ENCODE peak calls at places on chromosome 18, in ten cellular contexts. V is K562, G is esophagus muscularis mucosa, R is HCT116, X is spleen, M is SK-N-SH, A is stomach, C is sigmoid colon, E is GM23338, Z is prostate gland. W is an unnamed sample.

GRCh38 chr18:37709740-37710139 is 144.1 kb upstream of the CELF4 start:
- DNase-seq in V (no peak), G (no peak), R (no peak), X (no peak), M (no peak), A (no peak), C (no peak), E (no peak), Z (no peak), W (no peak)

GRCh38 chr18:12767580-12768155 is 64.8 kb downstream of the PSMG2 start:
- DNase-seq in V (no peak), G (no peak), R (no peak), X (no peak), M (no peak), A (no peak), C (no peak), E (no peak), Z (no peak), W (no peak)

GRCh38 chr18:2997429-2997828 is 15.5 kb downstream of the LPIN2 start:
- DNase-seq in V (no peak), G (no peak), R (no peak), X (no peak), M (no peak), A (no peak), C (no peak), E (no peak), Z (no peak), W (no peak)

GRCh38 chr18:32237024-32237423 is 47.2 kb downstream of the MEP1B start:
- DNase-seq in V (no peak), G (no peak), R (no peak), X (no peak), M (no peak), A (no peak), C (no peak), E (no peak), Z (no peak), W (no peak)

GRCh38 chr18:66724664-66725356 is 120.9 kb upstream of the CDH19 start:
- DNase-seq in V (no peak), G (no peak), R (no peak), X (no peak), M (no peak), A (peak), C (no peak), E (no peak), Z (peak), W (no peak)

GRCh38 chr18:49926076-49926745 is 112.9 kb upstream of the ACAA2 start:
- DNase-seq in V (no peak), G (no peak), R (no peak), X (no peak), M (no peak), A (no peak), C (no peak), E (no peak), Z (no peak), W (no peak)

GRCh38 chr18:64142904-64143303 is 6.0 kb downstream of the LINC00305 start:
- DNase-seq in V (no peak), G (no peak), R (no peak), X (no peak), M (no peak), A (no peak), C (no peak), E (no peak), Z (no peak), W (no peak)

GRCh38 chr18:57660961-57661360 is 39.3 kb upstream of the NARS1 start:
- DNase-seq in V (peak), G (no peak), R (no peak), X (no peak), M (no peak), A (no peak), C (no peak), E (no peak), Z (no peak), W (no peak)

GRCh38 chr18:48917579-48918101 is 33.1 kb downstream of the SMAD7 start:
- DNase-seq in V (no peak), G (no peak), R (no peak), X (no peak), M (no peak), A (no peak), C (peak), E (no peak), Z (no peak), W (no peak)

GRCh38 chr18:76252880-76253279 is 242.2 kb downstream of the ZNF516 start:
- DNase-seq in V (no peak), G (no peak), R (peak), X (no peak), M (no peak), A (no peak), C (no peak), E (peak), Z (no peak), W (no peak)

GRCh38 chr18:58842978-58843661 is 21.6 kb upstream of the ZNF532 start:
- DNase-seq in V (no peak), G (no peak), R (no peak), X (no peak), M (no peak), A (no peak), C (no peak), E (no peak), Z (no peak), W (no peak)

GRCh38 chr18:25284861-25285574 is 66.9 kb downstream of the ZNF521 start:
- DNase-seq in V (no peak), G (no peak), R (no peak), X (no peak), M (no peak), A (no peak), C (no peak), E (peak), Z (no peak), W (no peak)

GRCh38 chr18:65606551-65607130 is 144.2 kb upstream of the CDH7 start:
- DNase-seq in V (no peak), G (no peak), R (no peak), X (no peak), M (no peak), A (no peak), C (no peak), E (no peak), Z (no peak), W (no peak)

DNA sequence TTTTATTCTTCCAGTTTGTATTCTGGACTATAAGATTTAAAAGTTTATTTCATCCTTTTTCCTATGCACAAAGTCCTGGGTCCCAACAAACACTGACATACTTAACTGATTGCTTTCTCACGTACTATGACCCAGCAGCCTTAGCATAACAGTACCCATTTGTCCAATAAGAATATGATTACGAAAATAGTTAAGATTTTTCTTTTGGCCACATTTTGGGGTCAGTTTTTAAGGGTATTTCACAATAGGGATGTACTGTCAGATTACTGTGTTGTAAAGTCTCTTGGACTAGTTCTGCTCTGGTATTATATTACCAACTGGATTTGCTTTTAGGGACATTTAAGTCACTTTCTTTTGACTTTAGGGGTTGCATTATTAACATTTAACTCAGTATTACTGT is 46.1 kb downstream of the TTC39C start:
- DNase-seq in V (no peak), G (no peak), R (no peak), X (no peak), M (no peak), A (no peak), C (no peak), E (no peak), Z (no peak), W (no peak)
- TF ChIP-seq POLR2AphosphoS5 in V (no peak), G (no peak), R (no peak), X (no peak), M (no peak), A (no peak), C (no peak), E (no peak), Z (no peak), W (no peak)

DNA sequence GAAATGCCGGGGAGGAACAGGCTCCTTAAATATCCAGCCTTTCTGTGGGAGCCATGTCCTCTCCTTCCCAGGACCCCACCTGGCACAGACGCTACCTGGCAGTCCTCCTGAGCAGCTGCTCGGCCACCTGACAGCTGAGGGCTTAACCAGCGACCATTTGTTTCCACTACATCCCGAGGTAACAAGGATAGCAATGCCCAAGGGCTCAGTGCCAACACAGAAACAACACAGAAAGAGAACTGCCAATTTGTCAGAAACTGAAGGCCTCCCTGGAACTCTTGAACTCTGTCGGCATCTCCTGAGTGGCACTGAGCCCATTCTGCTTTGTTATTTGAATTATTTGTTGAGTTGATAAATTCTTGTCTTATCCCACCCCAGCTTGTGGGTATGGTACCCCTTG is 122.2 kb upstream of the ARHGAP28 start:
- DNase-seq in V (no peak), G (no peak), R (no peak), X (no peak), M (no peak), A (no peak), C (no peak), E (no peak), Z (peak), W (no peak)
- H3K27ac ChIP-seq in V (no peak), G (no peak), R (no peak), X (no peak), M (no peak), A (no peak), C (no peak), E (no peak), Z (peak), W (no peak)

DNA sequence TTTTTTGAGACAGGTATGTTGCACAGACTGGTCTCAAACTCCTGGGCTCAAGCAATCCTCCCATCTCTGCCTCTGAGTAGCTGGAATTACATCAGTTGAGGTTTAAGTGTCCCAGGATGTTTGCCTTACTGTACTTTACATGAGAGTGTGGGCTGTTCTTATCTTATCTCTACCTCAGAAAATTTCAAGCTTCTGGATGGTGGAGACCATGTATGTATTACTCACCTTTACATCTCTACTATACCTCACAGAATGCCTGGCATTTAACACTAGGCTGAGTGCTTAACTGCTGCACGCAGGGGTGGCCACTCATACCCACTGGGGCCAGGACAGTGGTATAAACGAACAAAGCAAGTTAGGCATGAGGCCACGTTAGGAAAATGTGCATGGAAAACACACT is 272.0 kb upstream of the RAB12 start:
- DNase-seq in V (no peak), G (no peak), R (no peak), X (no peak), M (no peak), A (no peak), C (no peak), E (no peak), Z (no peak), W (no peak)
- TF ChIP-seq CTCF in V (no peak), G (no peak), R (no peak), X (no peak), M (no peak), A (no peak), C (no peak), E (no peak), Z (no peak), W (no peak)

DNA sequence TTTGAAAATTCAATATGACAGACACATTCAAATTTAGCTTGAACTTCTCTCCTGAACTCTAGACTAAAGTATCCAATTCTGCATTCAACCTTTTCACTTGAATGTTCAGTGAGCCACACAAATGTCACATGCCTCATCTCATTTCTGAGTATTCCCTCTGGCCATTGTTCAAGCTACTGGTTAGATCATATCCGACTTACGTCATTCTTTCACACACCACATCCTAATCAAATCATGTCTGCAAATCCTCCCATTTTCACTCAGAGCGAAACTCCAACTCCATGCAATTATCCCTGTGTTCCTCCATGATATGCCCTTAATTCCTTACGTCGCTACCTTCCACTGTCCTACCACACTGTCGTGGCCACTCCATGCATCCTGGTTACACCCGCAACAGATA is 425.1 kb downstream of the CBLN2 start:
- DNase-seq in V (no peak), G (no peak), R (no peak), X (no peak), M (no peak), A (no peak), C (no peak), E (no peak), Z (no peak), W (no peak)
- TF ChIP-seq POLR2AphosphoS5 in V (no peak), G (no peak), R (no peak), X (no peak), M (no peak), A (no peak), C (no peak), E (no peak), Z (no peak), W (no peak)

GRCh38 chr18:78538669-78539440 is 440.8 kb upstream of the SALL3 start:
- DNase-seq in V (no peak), G (no peak), R (no peak), X (no peak), M (no peak), A (no peak), C (no peak), E (no peak), Z (no peak), W (no peak)

GRCh38 chr18:78543201-78543725 is 436.4 kb upstream of the SALL3 start:
- DNase-seq in V (no peak), G (no peak), R (no peak), X (no peak), M (no peak), A (no peak), C (no peak), E (no peak), Z (no peak), W (no peak)

GRCh38 chr18:78540636-78541400 is 438.8 kb upstream of the SALL3 start:
- DNase-seq in V (no peak), G (no peak), R (no peak), X (no peak), M (no peak), A (no peak), C (no peak), E (no peak), Z (no peak), W (no peak)

GRCh38 chr18:78546281-78546680 is 433.3 kb upstream of the SALL3 start:
- DNase-seq in V (no peak), G (peak), R (no peak), X (no peak), M (no peak), A (no peak), C (no peak), E (no peak), Z (no peak), W (no peak)

GRCh38 chr18:78542204-78542603 is 437.4 kb upstream of the SALL3 start:
- DNase-seq in V (no peak), G (no peak), R (no peak), X (no peak), M (no peak), A (peak), C (peak), E (no peak), Z (peak), W (peak)
- H3K27ac ChIP-seq in V (no peak), G (no peak), R (no peak), X (no peak), M (no peak), A (no peak), C (no peak), E (no peak), Z (no peak), W (no peak)

GRCh38 chr18:45046226-45046625 is 365.5 kb downstream of the SETBP1 start:
- DNase-seq in V (no peak), G (no peak), R (no peak), X (no peak), M (no peak), A (no peak), C (no peak), E (no peak), Z (no peak), W (no peak)
- TF ChIP-seq CTCF in V (no peak), G (no peak), R (no peak), X (no peak), M (no peak), A (no peak), C (no peak), E (no peak), Z (no peak), W (no peak)

DNA sequence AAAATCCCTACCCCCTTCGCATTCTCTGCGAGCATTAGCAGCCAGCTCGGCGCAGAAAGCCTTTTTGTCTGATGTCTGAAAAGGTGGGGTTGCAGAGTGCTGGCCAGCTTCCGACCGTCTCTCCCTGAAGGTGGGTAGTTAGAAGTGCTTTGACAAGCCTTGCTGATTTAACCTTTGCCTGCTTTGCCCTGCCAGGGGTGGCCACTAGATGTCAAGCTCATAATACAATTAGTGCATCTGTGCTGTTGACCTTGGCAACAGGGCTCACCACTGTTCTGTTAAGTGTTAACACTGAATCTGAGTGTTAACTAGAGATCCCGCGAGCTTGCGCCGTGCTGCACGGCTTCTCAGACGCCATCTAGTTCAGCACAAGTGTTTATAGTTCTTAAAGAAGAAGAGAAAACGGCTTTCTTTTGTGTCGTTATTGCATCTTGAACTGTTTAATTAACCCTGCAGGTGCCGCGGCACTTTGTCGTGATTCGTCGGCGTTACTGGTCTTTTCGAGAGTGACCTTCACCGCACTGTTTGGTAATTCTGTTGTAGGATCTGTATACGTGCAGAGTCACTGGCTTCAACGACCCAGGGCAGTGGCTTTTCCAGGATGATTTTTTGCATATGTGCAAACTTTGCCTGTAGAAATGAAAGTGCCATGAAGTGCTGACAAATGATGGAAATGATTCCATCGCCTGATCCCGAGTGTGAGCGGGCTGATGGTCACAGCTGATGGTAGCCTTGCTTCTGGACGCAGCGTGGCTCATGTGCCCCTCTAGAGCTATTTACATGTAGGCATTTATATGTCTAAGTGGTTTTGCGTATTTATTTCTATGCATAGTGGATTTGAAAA is 5.5 kb downstream of the SALL3 start:
- DNase-seq in V (no peak), G (no peak), R (no peak), X (no peak), M (no peak), A (no peak), C (no peak), E (peak), Z (no peak), W (no peak)
- TF ChIP-seq POLR2AphosphoS5 in V (no peak), G (no peak), R (no peak), X (no peak), M (no peak), A (no peak), C (no peak), E (no peak), Z (peak), W (no peak)